ENCODE peak calls at places on chromosome X, in six cellular contexts. One of them, this sample, is unnamed.
A peak's percentile ranks its signal among the peaks of the same experiment; 100 is the strongest.

GRCh38 chrX:107324493-107325310 is 118.3 kb downstream of the DNAAF6 start:
- DNase-seq in lower lobe of right lung: peak; percentile 48
- DNase-seq in thoracic aorta: no peak
- DNase-seq in kidney: peak; percentile 73
- DNase-seq in upper lobe of left lung: peak; percentile 74
- DNase-seq in suprapubic skin: no peak
- DNase-seq in this sample: no peak

GRCh38 chrX:39542316-39542715 is 555.4 kb downstream of the BCOR start:
- DNase-seq in lower lobe of right lung: no peak
- DNase-seq in thoracic aorta: no peak
- DNase-seq in kidney: no peak
- DNase-seq in upper lobe of left lung: no peak
- DNase-seq in suprapubic skin: no peak
- DNase-seq in this sample: no peak

GRCh38 chrX:110310896-110311295 is 7.0 kb downstream of the AMMECR1 start:
- DNase-seq in lower lobe of right lung: no peak
- DNase-seq in thoracic aorta: no peak
- DNase-seq in kidney: no peak
- DNase-seq in upper lobe of left lung: no peak
- DNase-seq in suprapubic skin: no peak
- DNase-seq in this sample: no peak

GRCh38 chrX:53882331-53882730 is 161.9 kb downstream of the PHF8 start:
- DNase-seq in lower lobe of right lung: no peak
- DNase-seq in thoracic aorta: no peak
- DNase-seq in kidney: no peak
- DNase-seq in upper lobe of left lung: no peak
- DNase-seq in suprapubic skin: no peak
- DNase-seq in this sample: no peak

GRCh38 chrX:69503835-69504625 is at the start of gene NALF2:
- DNase-seq in lower lobe of right lung: peak; percentile 65
- DNase-seq in thoracic aorta: no peak
- DNase-seq in kidney: peak; percentile 85
- DNase-seq in upper lobe of left lung: peak; percentile 80
- DNase-seq in suprapubic skin: no peak
- DNase-seq in this sample: no peak

GRCh38 chrX:130174051-130174704 is 2.4 kb downstream of the RAB33A start:
- DNase-seq in lower lobe of right lung: no peak
- DNase-seq in thoracic aorta: peak; percentile 5
- DNase-seq in kidney: peak; percentile 82
- DNase-seq in upper lobe of left lung: no peak
- DNase-seq in suprapubic skin: no peak
- DNase-seq in this sample: no peak

GRCh38 chrX:49184294-49185061 is 1.7 kb downstream of the PRICKLE3 start:
- DNase-seq in lower lobe of right lung: peak; percentile 92
- DNase-seq in thoracic aorta: peak; percentile 76
- DNase-seq in kidney: peak; percentile 97
- DNase-seq in upper lobe of left lung: peak; percentile 88
- DNase-seq in suprapubic skin: peak; percentile 96
- DNase-seq in this sample: no peak

GRCh38 chrX:87621697-87622096 is 104.1 kb downstream of the KLHL4 start:
- DNase-seq in lower lobe of right lung: no peak
- DNase-seq in thoracic aorta: no peak
- DNase-seq in kidney: no peak
- DNase-seq in upper lobe of left lung: no peak
- DNase-seq in suprapubic skin: no peak
- DNase-seq in this sample: no peak

GRCh38 chrX:40152706-40153334 is 55.1 kb upstream of the BCOR start:
- DNase-seq in lower lobe of right lung: peak; percentile 71
- DNase-seq in thoracic aorta: no peak
- DNase-seq in kidney: peak; percentile 84
- DNase-seq in upper lobe of left lung: peak; percentile 89
- DNase-seq in suprapubic skin: no peak
- DNase-seq in this sample: no peak

GRCh38 chrX:69154051-69154450 is 11.2 kb downstream of the PJA1 start:
- DNase-seq in lower lobe of right lung: no peak
- DNase-seq in thoracic aorta: no peak
- DNase-seq in kidney: no peak
- DNase-seq in upper lobe of left lung: no peak
- DNase-seq in suprapubic skin: no peak
- DNase-seq in this sample: no peak

GRCh38 chrX:105323951-105324350 is 103.5 kb upstream of the TEX13A start:
- DNase-seq in lower lobe of right lung: no peak
- DNase-seq in thoracic aorta: no peak
- DNase-seq in kidney: no peak
- DNase-seq in upper lobe of left lung: no peak
- DNase-seq in suprapubic skin: no peak
- DNase-seq in this sample: no peak

GRCh38 chrX:45715787-45716186 is 515.1 kb upstream of the DIPK2B start:
- DNase-seq in lower lobe of right lung: no peak
- DNase-seq in thoracic aorta: no peak
- DNase-seq in kidney: no peak
- DNase-seq in upper lobe of left lung: no peak
- DNase-seq in suprapubic skin: no peak
- DNase-seq in this sample: no peak

GRCh38 chrX:66024570-66024969 is 15.3 kb downstream of the VSIG4 start:
- DNase-seq in lower lobe of right lung: no peak
- DNase-seq in thoracic aorta: no peak
- DNase-seq in kidney: no peak
- DNase-seq in upper lobe of left lung: no peak
- DNase-seq in suprapubic skin: no peak
- DNase-seq in this sample: no peak

GRCh38 chrX:17707731-17708130 is 29.6 kb upstream of the SCML1 start:
- DNase-seq in lower lobe of right lung: no peak
- DNase-seq in thoracic aorta: no peak
- DNase-seq in kidney: no peak
- DNase-seq in upper lobe of left lung: no peak
- DNase-seq in suprapubic skin: no peak
- DNase-seq in this sample: no peak

GRCh38 chrX:75107863-75108509 is 48.1 kb downstream of the ABCB7 start:
- DNase-seq in lower lobe of right lung: no peak
- DNase-seq in thoracic aorta: no peak
- DNase-seq in kidney: no peak
- DNase-seq in upper lobe of left lung: no peak
- DNase-seq in suprapubic skin: no peak
- DNase-seq in this sample: no peak

GRCh38 chrX:119790977-119791436 is 423 bp downstream of the RPL39 start:
- DNase-seq in lower lobe of right lung: no peak
- DNase-seq in thoracic aorta: no peak
- DNase-seq in kidney: peak; percentile 77
- DNase-seq in upper lobe of left lung: peak; percentile 88
- DNase-seq in suprapubic skin: no peak
- DNase-seq in this sample: no peak

GRCh38 chrX:69093960-69094935 is 71.0 kb downstream of the PJA1 start:
- DNase-seq in lower lobe of right lung: no peak
- DNase-seq in thoracic aorta: no peak
- DNase-seq in kidney: no peak
- DNase-seq in upper lobe of left lung: no peak
- DNase-seq in suprapubic skin: no peak
- DNase-seq in this sample: no peak

GRCh38 chrX:108396986-108397385 is 41.2 kb downstream of the COL4A6 start:
- DNase-seq in lower lobe of right lung: no peak
- DNase-seq in thoracic aorta: no peak
- DNase-seq in kidney: no peak
- DNase-seq in upper lobe of left lung: no peak
- DNase-seq in suprapubic skin: no peak
- DNase-seq in this sample: no peak
- H3K27ac ChIP-seq in lower lobe of right lung: no peak overlapping the region
- H3K27ac ChIP-seq in thoracic aorta: no peak overlapping the region
- H3K27ac ChIP-seq in kidney: no peak overlapping the region
- H3K27ac ChIP-seq in upper lobe of left lung: no peak overlapping the region
- H3K27ac ChIP-seq in suprapubic skin: no peak overlapping the region
- H3K27ac ChIP-seq in this sample: no peak overlapping the region

DNA sequence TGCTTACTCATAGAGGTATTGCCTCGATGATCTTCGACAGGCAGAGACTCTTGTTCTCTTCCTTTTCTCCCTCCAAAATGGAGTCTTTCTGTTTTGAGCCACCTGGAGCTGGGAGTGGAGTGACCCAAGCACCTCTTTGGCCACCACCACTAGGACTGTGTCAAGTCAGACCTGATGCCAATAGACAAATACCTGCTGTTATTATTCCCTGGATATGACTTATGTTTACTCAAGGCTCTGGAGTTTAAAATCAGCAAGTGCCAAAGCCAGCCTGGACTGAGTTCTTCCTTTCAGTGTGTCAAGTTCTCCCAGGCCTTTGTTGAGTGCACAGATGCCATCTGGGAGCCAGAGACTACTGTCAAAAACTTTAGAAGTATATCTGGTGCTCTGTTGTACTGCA is 130.2 kb upstream of the SLC6A14 start:
- DNase-seq in lower lobe of right lung: no peak
- DNase-seq in thoracic aorta: no peak
- DNase-seq in kidney: no peak
- DNase-seq in upper lobe of left lung: no peak
- DNase-seq in suprapubic skin: no peak
- DNase-seq in this sample: no peak
- H3K4me1 ChIP-seq in lower lobe of right lung: no peaks in the 10 kb centered on the region
- H3K4me1 ChIP-seq in thoracic aorta: no peaks in the 10 kb centered on the region
- H3K4me1 ChIP-seq in kidney: no peaks in the 10 kb centered on the region
- H3K4me1 ChIP-seq in upper lobe of left lung: no peaks in the 10 kb centered on the region
- H3K4me1 ChIP-seq in suprapubic skin: no peaks in the 10 kb centered on the region
- H3K4me1 ChIP-seq in this sample: no peaks in the 10 kb centered on the region

DNA sequence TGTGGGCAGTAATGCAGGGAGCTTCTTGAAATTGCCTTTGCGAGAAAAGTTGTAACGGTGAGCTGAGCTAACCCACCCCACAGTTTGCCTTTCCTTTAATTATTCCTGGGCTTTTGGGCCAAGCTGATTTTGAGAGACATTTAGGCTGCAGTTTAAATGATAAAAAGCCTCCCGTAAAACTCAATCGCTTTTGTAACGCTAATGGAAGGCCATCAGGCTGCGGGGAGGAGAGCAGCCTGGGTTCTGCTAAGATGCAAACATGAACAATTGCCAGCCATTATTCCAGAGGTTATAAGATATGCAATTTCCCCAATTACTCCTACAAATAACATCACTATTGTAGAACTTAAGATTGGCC is 108.1 kb upstream of the FAM9C start:
- DNase-seq in lower lobe of right lung: no peak
- DNase-seq in thoracic aorta: no peak
- DNase-seq in kidney: no peak
- DNase-seq in upper lobe of left lung: no peak
- DNase-seq in suprapubic skin: no peak
- DNase-seq in this sample: no peak
- H3K27ac ChIP-seq in lower lobe of right lung: peak overlapping the region; percentile 68
- H3K27ac ChIP-seq in thoracic aorta: no peak overlapping the region
- H3K27ac ChIP-seq in kidney: no peak overlapping the region
- H3K27ac ChIP-seq in upper lobe of left lung: peak overlapping the region; percentile 35
- H3K27ac ChIP-seq in suprapubic skin: peak overlapping the region; percentile 74
- H3K27ac ChIP-seq in this sample: peak overlapping the region; percentile 74

GRCh38 chrX:10533686-10534365 is 86.6 kb downstream of the MID1 start:
- DNase-seq in lower lobe of right lung: no peak
- DNase-seq in thoracic aorta: no peak
- DNase-seq in kidney: no peak
- DNase-seq in upper lobe of left lung: no peak
- DNase-seq in suprapubic skin: no peak
- DNase-seq in this sample: no peak
- H3K4me1 ChIP-seq in lower lobe of right lung: no peaks in the 10 kb centered on the region
- H3K4me1 ChIP-seq in thoracic aorta: no peaks in the 10 kb centered on the region
- H3K4me1 ChIP-seq in kidney: peaks cover 5% of the 10 kb centered on the region
- H3K4me1 ChIP-seq in upper lobe of left lung: no peaks in the 10 kb centered on the region
- H3K4me1 ChIP-seq in suprapubic skin: no peaks in the 10 kb centered on the region
- H3K4me1 ChIP-seq in this sample: no peaks in the 10 kb centered on the region

DNA sequence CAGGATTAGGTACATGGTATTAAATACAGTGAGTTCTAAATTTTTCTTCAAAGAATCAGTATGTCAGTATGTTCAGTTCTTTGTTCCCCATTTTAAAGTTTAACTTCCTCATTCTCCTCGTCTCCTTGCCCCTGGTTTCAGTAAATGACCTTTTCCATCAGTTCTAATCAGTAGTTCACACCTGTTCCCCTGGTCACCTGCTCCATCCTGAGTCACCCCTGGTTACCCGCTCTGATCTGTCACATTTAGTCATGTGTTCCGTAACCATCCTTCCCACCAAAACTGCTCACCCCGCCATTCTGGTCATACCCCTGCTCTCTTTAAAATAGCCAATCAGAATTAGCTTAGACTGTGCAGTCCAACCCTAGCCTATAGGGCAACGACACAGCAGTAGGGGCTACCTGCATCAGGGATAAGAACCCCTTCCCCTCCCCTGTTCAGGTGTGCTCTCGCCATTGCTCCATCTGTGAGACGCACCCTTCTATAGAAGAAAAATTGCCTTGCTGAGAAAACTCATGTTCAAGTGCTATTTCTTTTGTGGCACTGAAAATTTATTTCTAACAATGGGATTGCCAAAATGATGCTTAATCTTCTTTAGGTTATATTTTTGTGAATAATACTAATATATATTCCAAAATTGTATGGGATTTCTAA is 181.3 kb downstream of the OR13H1 start:
- DNase-seq in lower lobe of right lung: no peak
- DNase-seq in thoracic aorta: no peak
- DNase-seq in kidney: no peak
- DNase-seq in upper lobe of left lung: no peak
- DNase-seq in suprapubic skin: no peak
- DNase-seq in this sample: no peak
- H3K27ac ChIP-seq in lower lobe of right lung: no peak overlapping the region
- H3K27ac ChIP-seq in thoracic aorta: no peak overlapping the region
- H3K27ac ChIP-seq in kidney: no peak overlapping the region
- H3K27ac ChIP-seq in upper lobe of left lung: no peak overlapping the region
- H3K27ac ChIP-seq in suprapubic skin: no peak overlapping the region
- H3K27ac ChIP-seq in this sample: no peak overlapping the region

This sample was measured in esophagus squamous epithelium.